ENCODE peak calls at places on chromosomes 16 and 17, in ten cellular contexts. One of them, this sample, is unnamed.
A peak's percentile ranks its signal among the peaks of the same experiment; 100 is the strongest.

GRCh38 chr16:74448990-74449389 is 27.7 kb upstream of the CLEC18B start:
- DNase-seq in thoracic aorta: peak; percentile 18
- DNase-seq in cardiac muscle cell: peak; percentile 97
- DNase-seq in aorta: no peak
- DNase-seq in stomach: peak; percentile 41
- DNase-seq in IMR-90: peak; percentile 95
- DNase-seq in heart right ventricle: peak; percentile 89
- DNase-seq in right atrium auricular region: peak; percentile 92
- DNase-seq in H9: no peak
- DNase-seq in psoas muscle: peak; percentile 50
- DNase-seq in this sample: no peak

GRCh38 chr16:72554935-72555334 is 383.0 kb upstream of the PMFBP1 start:
- DNase-seq in thoracic aorta: no peak
- DNase-seq in cardiac muscle cell: peak; percentile 24
- DNase-seq in aorta: no peak
- DNase-seq in stomach: no peak
- DNase-seq in IMR-90: peak; percentile 6
- DNase-seq in heart right ventricle: no peak
- DNase-seq in right atrium auricular region: no peak
- DNase-seq in H9: no peak
- DNase-seq in psoas muscle: no peak
- DNase-seq in this sample: no peak

GRCh38 chr17:80063815-80064585 is 27.6 kb downstream of the CCDC40 start:
- DNase-seq in thoracic aorta: peak; percentile 20
- DNase-seq in cardiac muscle cell: peak; percentile 76
- DNase-seq in aorta: no peak
- DNase-seq in stomach: peak; percentile 68
- DNase-seq in IMR-90: peak; percentile 80
- DNase-seq in heart right ventricle: no peak
- DNase-seq in right atrium auricular region: peak; percentile 86
- DNase-seq in H9: no peak
- DNase-seq in psoas muscle: peak; percentile 76
- DNase-seq in this sample: no peak

GRCh38 chr17:63798572-63799113 is 24.7 kb downstream of the DDX42 start:
- DNase-seq in thoracic aorta: no peak
- DNase-seq in cardiac muscle cell: no peak
- DNase-seq in aorta: no peak
- DNase-seq in stomach: no peak
- DNase-seq in IMR-90: peak; percentile 8
- DNase-seq in heart right ventricle: no peak
- DNase-seq in right atrium auricular region: no peak
- DNase-seq in H9: no peak
- DNase-seq in psoas muscle: no peak
- DNase-seq in this sample: no peak

GRCh38 chr17:54899721-54900456 is 763 bp upstream of the TOM1L1 start:
- DNase-seq in thoracic aorta: no peak
- DNase-seq in cardiac muscle cell: no peak
- DNase-seq in aorta: no peak
- DNase-seq in stomach: no peak
- DNase-seq in IMR-90: peak; percentile 4
- DNase-seq in heart right ventricle: no peak
- DNase-seq in right atrium auricular region: no peak
- DNase-seq in H9: peak; percentile 81
- DNase-seq in psoas muscle: no peak
- DNase-seq in this sample: no peak

GRCh38 chr16:75392911-75393310 is 40.4 kb downstream of the CFDP1 start:
- DNase-seq in thoracic aorta: no peak
- DNase-seq in cardiac muscle cell: no peak
- DNase-seq in aorta: no peak
- DNase-seq in stomach: no peak
- DNase-seq in IMR-90: no peak
- DNase-seq in heart right ventricle: no peak
- DNase-seq in right atrium auricular region: no peak
- DNase-seq in H9: no peak
- DNase-seq in psoas muscle: no peak
- DNase-seq in this sample: no peak

GRCh38 chr17:31715436-31715835 is 143.6 kb downstream of the COPRS start:
- DNase-seq in thoracic aorta: no peak
- DNase-seq in cardiac muscle cell: no peak
- DNase-seq in aorta: no peak
- DNase-seq in stomach: no peak
- DNase-seq in IMR-90: no peak
- DNase-seq in heart right ventricle: no peak
- DNase-seq in right atrium auricular region: no peak
- DNase-seq in H9: no peak
- DNase-seq in psoas muscle: no peak
- DNase-seq in this sample: no peak

GRCh38 chr17:39920218-39921210 is 2.1 kb upstream of the GSDMB start:
- DNase-seq in thoracic aorta: no peak
- DNase-seq in cardiac muscle cell: no peak
- DNase-seq in aorta: no peak
- DNase-seq in stomach: no peak
- DNase-seq in IMR-90: no peak
- DNase-seq in heart right ventricle: no peak
- DNase-seq in right atrium auricular region: no peak
- DNase-seq in H9: no peak
- DNase-seq in psoas muscle: no peak
- DNase-seq in this sample: peak; percentile 52

GRCh38 chr16:15493416-15494181 is 59.2 kb downstream of the BMERB1 start:
- DNase-seq in thoracic aorta: no peak
- DNase-seq in cardiac muscle cell: no peak
- DNase-seq in aorta: no peak
- DNase-seq in stomach: no peak
- DNase-seq in IMR-90: peak; percentile 52
- DNase-seq in heart right ventricle: no peak
- DNase-seq in right atrium auricular region: no peak
- DNase-seq in H9: no peak
- DNase-seq in psoas muscle: no peak
- DNase-seq in this sample: no peak

GRCh38 chr17:32877164-32877764 is 340 bp upstream of the MYO1D start:
- DNase-seq in thoracic aorta: peak; percentile 37
- DNase-seq in cardiac muscle cell: peak; percentile 92
- DNase-seq in aorta: peak; percentile 97
- DNase-seq in stomach: peak; percentile 96
- DNase-seq in IMR-90: peak; percentile 73
- DNase-seq in heart right ventricle: peak; percentile 84
- DNase-seq in right atrium auricular region: peak; percentile 85
- DNase-seq in H9: peak; percentile 95
- DNase-seq in psoas muscle: peak; percentile 93
- DNase-seq in this sample: peak; percentile 93

GRCh38 chr16:5036228-5037156 is 2.8 kb upstream of the NAGPA start:
- DNase-seq in thoracic aorta: no peak
- DNase-seq in cardiac muscle cell: peak; percentile 80
- DNase-seq in aorta: peak; percentile 23
- DNase-seq in stomach: no peak
- DNase-seq in IMR-90: no peak
- DNase-seq in heart right ventricle: no peak
- DNase-seq in right atrium auricular region: no peak
- DNase-seq in H9: peak; percentile 81
- DNase-seq in psoas muscle: no peak
- DNase-seq in this sample: peak; percentile 10

GRCh38 chr17:1252203-1252608 is 18.0 kb upstream of the BHLHA9 start:
- DNase-seq in thoracic aorta: no peak
- DNase-seq in cardiac muscle cell: peak; percentile 70
- DNase-seq in aorta: no peak
- DNase-seq in stomach: no peak
- DNase-seq in IMR-90: no peak
- DNase-seq in heart right ventricle: peak; percentile 61
- DNase-seq in right atrium auricular region: no peak
- DNase-seq in H9: no peak
- DNase-seq in psoas muscle: peak; percentile 50
- DNase-seq in this sample: no peak

GRCh38 chr17:76264755-76265623 is at the start of gene UBALD2:
- DNase-seq in thoracic aorta: peak; percentile 99
- DNase-seq in cardiac muscle cell: peak; percentile 100
- DNase-seq in aorta: peak; percentile 100
- DNase-seq in stomach: peak; percentile 100
- DNase-seq in IMR-90: peak; percentile 100
- DNase-seq in heart right ventricle: peak; percentile 99
- DNase-seq in right atrium auricular region: peak; percentile 100
- DNase-seq in H9: peak; percentile 100
- DNase-seq in psoas muscle: peak; percentile 100
- DNase-seq in this sample: peak; percentile 99

GRCh38 chr16:56363181-56363716 is 62.1 kb downstream of the AMFR start:
- DNase-seq in thoracic aorta: no peak
- DNase-seq in cardiac muscle cell: no peak
- DNase-seq in aorta: no peak
- DNase-seq in stomach: no peak
- DNase-seq in IMR-90: no peak
- DNase-seq in heart right ventricle: no peak
- DNase-seq in right atrium auricular region: peak; percentile 47
- DNase-seq in H9: no peak
- DNase-seq in psoas muscle: no peak
- DNase-seq in this sample: no peak

DNA sequence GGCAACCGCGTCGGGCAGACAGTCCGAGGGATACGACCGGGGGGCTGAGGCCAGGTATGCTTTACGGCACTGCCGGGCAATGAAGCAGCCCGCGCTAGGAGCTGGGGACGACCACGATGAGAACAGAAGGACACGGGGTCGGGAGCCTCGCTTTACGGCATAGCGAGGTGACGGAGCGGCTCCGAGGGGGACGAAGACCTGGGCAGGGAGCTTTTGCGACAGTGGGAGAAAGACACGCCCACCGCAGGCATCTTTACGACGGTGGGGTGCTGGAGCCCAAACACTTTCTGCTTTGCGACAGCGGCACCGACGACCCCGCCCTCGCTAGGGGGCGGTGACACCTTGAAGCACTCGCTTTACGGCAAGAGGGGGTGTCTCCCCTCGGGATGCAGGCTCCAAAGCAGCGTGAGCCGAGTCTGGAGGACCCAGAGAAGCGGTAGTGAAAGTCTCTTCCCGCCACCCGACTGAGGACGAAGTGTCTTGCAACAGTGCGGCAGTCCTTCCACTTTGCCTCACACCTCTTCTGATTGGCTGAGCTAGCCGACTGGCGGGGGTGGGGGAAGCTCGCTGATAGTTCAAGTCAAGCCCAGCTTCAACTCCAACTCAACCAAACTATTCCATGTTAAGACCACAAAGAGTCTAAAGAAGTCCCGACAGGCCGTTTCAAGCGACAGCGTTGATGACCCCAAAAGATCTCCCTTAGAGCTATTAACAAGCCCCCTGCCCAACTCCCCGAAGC is 394 bp upstream of the NEURL4 start:
- DNase-seq in thoracic aorta: peak; percentile 95
- DNase-seq in cardiac muscle cell: peak; percentile 99
- DNase-seq in aorta: peak; percentile 99
- DNase-seq in stomach: peak; percentile 98
- DNase-seq in IMR-90: peak; percentile 99
- DNase-seq in heart right ventricle: peak; percentile 98
- DNase-seq in right atrium auricular region: peak; percentile 97
- DNase-seq in H9: peak; percentile 100
- DNase-seq in psoas muscle: peak; percentile 99
- DNase-seq in this sample: peak; percentile 98
- H3K4me1 ChIP-seq in thoracic aorta: peaks cover 3% of the 10 kb centered on the region
- H3K4me1 ChIP-seq in cardiac muscle cell: peaks cover 12% of the 10 kb centered on the region
- H3K4me1 ChIP-seq in aorta: no peaks in the 10 kb centered on the region
- H3K4me1 ChIP-seq in stomach: peaks cover 12% of the 10 kb centered on the region
- H3K4me1 ChIP-seq in IMR-90: peaks cover 5% of the 10 kb centered on the region
- H3K4me1 ChIP-seq in heart right ventricle: peaks cover 25% of the 10 kb centered on the region
- H3K4me1 ChIP-seq in right atrium auricular region: no peaks in the 10 kb centered on the region
- H3K4me1 ChIP-seq in H9: no peaks in the 10 kb centered on the region
- H3K4me1 ChIP-seq in psoas muscle: peaks cover 12% of the 10 kb centered on the region
- H3K4me1 ChIP-seq in this sample: peaks cover 43% of the 10 kb centered on the region

GRCh38 chr16:13463619-13464018 is 456.3 kb upstream of the ERCC4 start:
- DNase-seq in thoracic aorta: no peak
- DNase-seq in cardiac muscle cell: no peak
- DNase-seq in aorta: no peak
- DNase-seq in stomach: no peak
- DNase-seq in IMR-90: no peak
- DNase-seq in heart right ventricle: no peak
- DNase-seq in right atrium auricular region: no peak
- DNase-seq in H9: no peak
- DNase-seq in psoas muscle: no peak
- DNase-seq in this sample: no peak
- H3K4me1 ChIP-seq in thoracic aorta: no peaks in the 10 kb centered on the region
- H3K4me1 ChIP-seq in cardiac muscle cell: no peaks in the 10 kb centered on the region
- H3K4me1 ChIP-seq in aorta: no peaks in the 10 kb centered on the region
- H3K4me1 ChIP-seq in stomach: no peaks in the 10 kb centered on the region
- H3K4me1 ChIP-seq in IMR-90: no peaks in the 10 kb centered on the region
- H3K4me1 ChIP-seq in heart right ventricle: no peaks in the 10 kb centered on the region
- H3K4me1 ChIP-seq in right atrium auricular region: no peaks in the 10 kb centered on the region
- H3K4me1 ChIP-seq in H9: no peaks in the 10 kb centered on the region
- H3K4me1 ChIP-seq in psoas muscle: no peaks in the 10 kb centered on the region
- H3K4me1 ChIP-seq in this sample: no peaks in the 10 kb centered on the region

GRCh38 chr17:57553991-57554825 is 190.9 kb downstream of the CCDC182 start:
- DNase-seq in thoracic aorta: no peak
- DNase-seq in cardiac muscle cell: peak; percentile 78
- DNase-seq in aorta: no peak
- DNase-seq in stomach: no peak
- DNase-seq in IMR-90: peak; percentile 43
- DNase-seq in heart right ventricle: no peak
- DNase-seq in right atrium auricular region: peak; percentile 74
- DNase-seq in H9: peak; percentile 82
- DNase-seq in psoas muscle: no peak
- DNase-seq in this sample: no peak
- H3K4me1 ChIP-seq in thoracic aorta: peaks cover 3% of the 10 kb centered on the region
- H3K4me1 ChIP-seq in cardiac muscle cell: peaks cover 27% of the 10 kb centered on the region
- H3K4me1 ChIP-seq in aorta: no peaks in the 10 kb centered on the region
- H3K4me1 ChIP-seq in stomach: peaks cover 7% of the 10 kb centered on the region
- H3K4me1 ChIP-seq in IMR-90: peaks cover 17% of the 10 kb centered on the region
- H3K4me1 ChIP-seq in heart right ventricle: peaks cover 40% of the 10 kb centered on the region
- H3K4me1 ChIP-seq in right atrium auricular region: no peaks in the 10 kb centered on the region
- H3K4me1 ChIP-seq in H9: peaks cover 16% of the 10 kb centered on the region
- H3K4me1 ChIP-seq in psoas muscle: peaks cover 59% of the 10 kb centered on the region
- H3K4me1 ChIP-seq in this sample: peaks cover 8% of the 10 kb centered on the region

GRCh38 chr16:23143391-23143790 is 5.9 kb downstream of the USP31 start:
- DNase-seq in thoracic aorta: no peak
- DNase-seq in cardiac muscle cell: no peak
- DNase-seq in aorta: no peak
- DNase-seq in stomach: no peak
- DNase-seq in IMR-90: no peak
- DNase-seq in heart right ventricle: no peak
- DNase-seq in right atrium auricular region: no peak
- DNase-seq in H9: no peak
- DNase-seq in psoas muscle: no peak
- DNase-seq in this sample: no peak
- H3K4me1 ChIP-seq in thoracic aorta: peaks cover 42% of the 10 kb centered on the region
- H3K4me1 ChIP-seq in cardiac muscle cell: peaks cover 47% of the 10 kb centered on the region
- H3K4me1 ChIP-seq in aorta: peaks cover 3% of the 10 kb centered on the region
- H3K4me1 ChIP-seq in stomach: peaks cover 18% of the 10 kb centered on the region
- H3K4me1 ChIP-seq in IMR-90: peaks cover 8% of the 10 kb centered on the region
- H3K4me1 ChIP-seq in heart right ventricle: peaks cover 94% of the 10 kb centered on the region
- H3K4me1 ChIP-seq in right atrium auricular region: no peaks in the 10 kb centered on the region
- H3K4me1 ChIP-seq in H9: peaks cover 9% of the 10 kb centered on the region
- H3K4me1 ChIP-seq in psoas muscle: peaks cover 53% of the 10 kb centered on the region
- H3K4me1 ChIP-seq in this sample: peaks cover 3% of the 10 kb centered on the region

DNA sequence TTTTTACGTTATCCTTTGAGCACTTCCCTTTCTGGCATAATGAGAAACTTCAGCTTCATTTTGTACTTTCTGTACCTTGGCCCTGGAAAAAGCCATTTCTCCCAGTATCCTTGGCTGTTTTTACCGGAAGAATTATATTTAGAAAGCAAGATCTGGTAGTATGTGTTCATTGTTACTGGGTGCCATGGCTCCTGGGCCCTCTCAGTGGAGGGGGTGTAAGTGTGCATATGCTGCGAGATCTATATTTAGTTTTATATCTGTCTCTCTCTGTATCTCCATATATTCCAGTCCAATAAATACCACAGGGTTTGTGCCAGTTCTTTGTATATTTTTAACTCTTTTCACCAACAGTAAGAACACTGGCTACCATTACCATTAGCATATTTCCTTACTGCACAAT is 17.7 kb downstream of the ATP2C2 start:
- DNase-seq in thoracic aorta: no peak
- DNase-seq in cardiac muscle cell: no peak
- DNase-seq in aorta: peak; percentile 5
- DNase-seq in stomach: no peak
- DNase-seq in IMR-90: no peak
- DNase-seq in heart right ventricle: no peak
- DNase-seq in right atrium auricular region: no peak
- DNase-seq in H9: no peak
- DNase-seq in psoas muscle: no peak
- DNase-seq in this sample: no peak
- H3K4me1 ChIP-seq in thoracic aorta: no peaks in the 10 kb centered on the region
- H3K4me1 ChIP-seq in cardiac muscle cell: no peaks in the 10 kb centered on the region
- H3K4me1 ChIP-seq in aorta: no peaks in the 10 kb centered on the region
- H3K4me1 ChIP-seq in stomach: no peaks in the 10 kb centered on the region
- H3K4me1 ChIP-seq in IMR-90: no peaks in the 10 kb centered on the region
- H3K4me1 ChIP-seq in heart right ventricle: no peaks in the 10 kb centered on the region
- H3K4me1 ChIP-seq in right atrium auricular region: no peaks in the 10 kb centered on the region
- H3K4me1 ChIP-seq in H9: no peaks in the 10 kb centered on the region
- H3K4me1 ChIP-seq in psoas muscle: no peaks in the 10 kb centered on the region
- H3K4me1 ChIP-seq in this sample: no peaks in the 10 kb centered on the region

This sample was measured in CD8-positive, alpha-beta memory T cell.